ENCODE peak calls at places on chromosomes 13 and 19, in four cellular contexts. W is activated CD8-positive, alpha-beta memory T cell treated with anti-CD3 and anti-CD28 coated beads for 1 hour; I is GM12878; B is omental fat pad. G is an unnamed sample.
A peak's percentile ranks its signal among the peaks of the same experiment; 100 is the strongest.

GRCh38 chr13:59409211-59409610 is 754.5 kb downstream of the DIAPH3 start:
- DNase-seq in W (no peak), I (no peak), B (no peak), G (no peak)

GRCh38 chr13:68708336-68708908 is 1399.2 kb upstream of the ATXN8OS start:
- DNase-seq in W (no peak), I (no peak), B (no peak), G (no peak)

GRCh38 chr19:48121909-48122371 is 11.3 kb upstream of the PLA2G4C start:
- DNase-seq in W (no peak), I (peak; percentile 13), B (no peak), G (peak; percentile 87)

GRCh38 chr13:90197722-90198121 is 1149.8 kb upstream of the MIR17HG start:
- DNase-seq in W (no peak), I (no peak), B (no peak), G (no peak)

GRCh38 chr13:23743717-23744116 is 145.5 kb downstream of the MIPEP start:
- DNase-seq in W (no peak), I (no peak), B (no peak), G (no peak)

GRCh38 chr19:29487432-29487831 is 38.4 kb upstream of the VSTM2B start:
- DNase-seq in W (no peak), I (no peak), B (no peak), G (no peak)

GRCh38 chr19:18798384-18799352 is 7.6 kb upstream of the COMP start:
- DNase-seq in W (no peak), I (no peak), B (no peak), G (no peak)

GRCh38 chr19:7512400-7512851 is 3.5 kb upstream of the ZNF358 start:
- DNase-seq in W (no peak), I (no peak), B (no peak), G (no peak)